ENCODE peak calls at places on chromosomes 6 and 20, in four cellular contexts. O is pancreas, L is CD14-positive monocyte, Y is nephron progenitor cell. D is an unnamed sample.

GRCh38 chr6:44072959-44073611 is 54.2 kb downstream of the MRPL14 start:
- DNase-seq in O (peak), Y (peak), L (peak), D (peak)

GRCh38 chr6:16637635-16638034 is 123.6 kb downstream of the ATXN1 start:
- DNase-seq in O (no peak), Y (no peak), L (no peak), D (no peak)

GRCh38 chr6:110514818-110515217 is 38.4 kb upstream of the SLC22A16 start:
- DNase-seq in Y (no peak), L (no peak), O (no peak), D (no peak)

GRCh38 chr6:116003668-116004067 is 57.0 kb downstream of the FRK start:
- DNase-seq in O (no peak), Y (no peak), L (no peak), D (no peak)

GRCh38 chr6:140230282-140230681 is 855.8 kb upstream of the CITED2 start:
- DNase-seq in L (no peak), Y (no peak), O (no peak), D (no peak)

GRCh38 chr6:41608443-41609151 is 29.7 kb upstream of the MDFI start:
- DNase-seq in Y (no peak), O (no peak), L (no peak), D (no peak)

GRCh38 chr20:10556519-10557083 is 117.2 kb downstream of the JAG1 start:
- DNase-seq in L (no peak), O (no peak), Y (no peak), D (no peak)

GRCh38 chr20:10219452-10219791 is 792 bp downstream of the SNAP25 start:
- DNase-seq in O (peak), Y (peak), L (peak), D (peak)

GRCh38 chr20:4161447-4162251 is 146.3 kb upstream of the RNF24 start:
- DNase-seq in O (peak), Y (no peak), L (peak), D (no peak)

GRCh38 chr6:125839471-125839870 is 48.7 kb downstream of the NCOA7 start:
- DNase-seq in Y (no peak), L (no peak), O (no peak), D (no peak)

GRCh38 chr6:42088101-42088591 is 37.8 kb downstream of the TAF8 start:
- DNase-seq in Y (no peak), O (no peak), L (no peak), D (no peak)

GRCh38 chr6:36443498-36443844 is 671 bp downstream of the KCTD20 start:
- DNase-seq in L (no peak), Y (no peak), O (no peak), D (no peak)

GRCh38 chr6:137214931-137215330 is 4.3 kb downstream of the IFNGR1 start:
- DNase-seq in Y (no peak), O (no peak), L (no peak), D (no peak)

GRCh38 chr6:25971187-25971811 is 8.7 kb downstream of the TRIM38 start:
- DNase-seq in L (no peak), Y (no peak), O (no peak), D (no peak)

GRCh38 chr6:41651962-41652657 is 13.8 kb downstream of the MDFI start:
- DNase-seq in O (no peak), Y (no peak), L (no peak), D (no peak)

GRCh38 chr20:11261533-11262000 is 587.8 kb upstream of the JAG1 start:
- DNase-seq in Y (no peak), O (no peak), L (no peak), D (no peak)

GRCh38 chr20:17662333-17663039 is 19.6 kb downstream of the RRBP1 start:
- DNase-seq in Y (no peak), L (no peak), O (no peak), D (no peak)

GRCh38 chr6:169800116-169800667 is 48.8 kb downstream of the ERMARD start:
- DNase-seq in Y (no peak), L (no peak), O (no peak), D (peak)

GRCh38 chr20:61727761-61728160 is 337.9 kb downstream of the TAF4 start:
- DNase-seq in Y (no peak), O (no peak), L (peak), D (no peak)

GRCh38 chr20:33444797-33445560 is 1.4 kb upstream of the SNTA1 start:
- DNase-seq in Y (no peak), L (no peak), O (no peak), D (no peak)

GRCh38 chr20:61778485-61778863 is 287.2 kb downstream of the TAF4 start:
- DNase-seq in Y (no peak), O (no peak), L (no peak), D (peak)

GRCh38 chr20:63064745-63065711 is 58.3 kb upstream of the BHLHE23 start:
- DNase-seq in L (peak), O (no peak), Y (no peak), D (no peak)

GRCh38 chr6:151009576-151009975 is 144.1 kb downstream of the MTHFD1L start:
- DNase-seq in L (no peak), Y (no peak), O (no peak), D (no peak)

GRCh38 chr20:43731927-43732326 is 5.1 kb upstream of the GTSF1L start:
- DNase-seq in Y (no peak), L (no peak), O (no peak), D (no peak)

GRCh38 chr6:40541556-40542174 is 45.5 kb downstream of the LRFN2 start:
- DNase-seq in L (no peak), O (no peak), Y (no peak), D (no peak)

GRCh38 chr6:104771258-104771832 is 88.4 kb downstream of the HACE1 start:
- DNase-seq in Y (no peak), L (no peak), O (no peak), D (no peak)

GRCh38 chr20:46388945-46389344 is 17.5 kb downstream of the ELMO2 start:
- DNase-seq in O (no peak), L (no peak), Y (no peak), D (no peak)

GRCh38 chr6:92577077-92577719 is 842.2 kb downstream of the EPHA7 start:
- DNase-seq in L (no peak), Y (no peak), O (no peak), D (no peak)

GRCh38 chr6:48641544-48641943 is 530.5 kb upstream of the PTCHD4 start:
- DNase-seq in L (no peak), O (no peak), Y (no peak), D (no peak)

GRCh38 chr20:32762754-32763201 is 593 bp downstream of the DNMT3B start:
- DNase-seq in O (no peak), Y (peak), L (no peak), D (no peak)

GRCh38 chr20:38270869-38271608 is 10.5 kb upstream of the KIAA1755 start:
- DNase-seq in L (no peak), O (no peak), Y (no peak), D (no peak)
- TF ChIP-seq CTCF in L (no peak), O (no peak), Y (no peak), D (no peak)

GRCh38 chr6:157641837-157642236 is 181.2 kb upstream of the SNX9 start:
- DNase-seq in O (no peak), Y (no peak), L (no peak), D (no peak)

GRCh38 chr6:157646012-157646411 is 177.0 kb upstream of the SNX9 start:
- DNase-seq in Y (no peak), O (no peak), L (no peak), D (no peak)

GRCh38 chr6:157642736-157643135 is 180.3 kb upstream of the SNX9 start:
- DNase-seq in O (no peak), Y (no peak), L (no peak), D (no peak)

GRCh38 chr6:157645201-157645795 is 177.7 kb upstream of the SNX9 start:
- DNase-seq in Y (no peak), L (no peak), O (no peak), D (no peak)

DNA sequence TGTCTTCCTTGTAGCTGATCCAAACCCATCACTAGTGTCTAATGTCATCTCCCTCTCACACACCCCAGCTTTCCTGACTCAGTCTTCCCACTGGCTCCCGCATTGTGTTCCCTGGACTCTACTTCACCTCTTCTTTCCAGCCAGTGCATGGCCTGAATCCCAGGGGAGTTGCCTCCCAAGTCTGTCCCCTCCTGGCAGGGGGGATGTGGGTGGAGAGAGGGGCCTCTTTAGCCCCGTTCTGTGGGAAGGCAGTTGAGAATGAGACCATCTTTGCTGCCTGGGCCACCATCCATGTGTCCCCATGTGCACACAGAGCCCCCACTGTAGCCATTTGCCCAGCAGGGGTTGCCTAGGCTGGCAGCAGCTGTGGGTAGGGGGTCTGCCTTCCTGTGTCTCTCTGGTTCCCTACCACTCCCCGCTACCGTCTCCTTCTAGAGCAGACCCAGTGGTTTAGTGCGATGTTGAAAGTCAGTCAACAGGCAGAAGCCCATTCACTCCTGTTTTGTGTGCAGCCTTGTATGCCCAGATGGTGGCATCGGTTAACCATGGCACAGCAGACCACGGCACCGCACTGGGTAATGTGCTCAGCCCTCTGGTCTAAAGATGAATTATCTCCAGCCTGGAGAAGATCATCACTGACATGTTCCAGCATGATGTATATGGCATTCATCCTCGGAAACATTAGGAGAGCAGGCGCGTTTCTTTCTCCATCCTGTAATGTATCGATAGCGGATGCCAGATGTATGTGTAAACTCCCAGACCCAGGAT is 178.8 kb upstream of the SNX9 start:
- DNase-seq in L (no peak), Y (no peak), O (no peak), D (no peak)
- TF ChIP-seq CTCF in L (no peak), Y (no peak), O (no peak), D (no peak)

DNA sequence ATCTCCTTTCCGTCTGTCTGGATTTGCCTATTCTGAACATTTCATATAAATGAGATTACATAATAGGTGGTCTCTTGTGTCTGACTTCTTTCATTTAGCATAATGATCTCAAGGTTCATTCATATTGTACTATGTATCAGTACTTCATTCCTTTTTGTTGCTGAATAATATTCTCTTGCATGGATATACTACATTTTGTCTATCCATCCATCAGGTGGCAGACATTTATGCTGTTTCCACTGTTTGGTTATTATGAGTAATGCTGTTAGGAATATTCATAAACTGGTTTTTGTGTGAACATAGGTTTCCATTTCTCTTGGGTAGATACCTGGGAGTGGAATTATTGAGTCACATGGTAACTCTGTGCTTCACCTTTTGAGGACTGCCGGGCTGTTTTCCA is 148.2 kb upstream of the PMEPA1 start:
- DNase-seq in L (no peak), O (no peak), Y (no peak), D (no peak)
- TF ChIP-seq CTCF in L (no peak), O (no peak), Y (no peak), D (no peak)

GRCh38 chr6:89562114-89562815 is 76.3 kb downstream of the LYRM2 start:
- DNase-seq in L (no peak), O (no peak), Y (no peak), D (no peak)
- TF ChIP-seq CTCF in L (no peak), O (no peak), Y (no peak), D (no peak)

GRCh38 chr6:144285548-144285797 is 338 bp downstream of the UTRN start:
- DNase-seq in L (no peak), O (no peak), Y (no peak), D (no peak)

GRCh38 chr6:144285798-144286502 is 815 bp downstream of the UTRN start:
- DNase-seq in O (peak), L (peak), Y (peak), D (peak)

GRCh38 chr6:144283781-144284473 is 1.2 kb upstream of the UTRN start:
- DNase-seq in Y (no peak), O (no peak), L (no peak), D (no peak)

GRCh38 chr6:144284474-144284752 is 722 bp upstream of the UTRN start:
- DNase-seq in L (no peak), O (no peak), Y (no peak), D (no peak)

DNA sequence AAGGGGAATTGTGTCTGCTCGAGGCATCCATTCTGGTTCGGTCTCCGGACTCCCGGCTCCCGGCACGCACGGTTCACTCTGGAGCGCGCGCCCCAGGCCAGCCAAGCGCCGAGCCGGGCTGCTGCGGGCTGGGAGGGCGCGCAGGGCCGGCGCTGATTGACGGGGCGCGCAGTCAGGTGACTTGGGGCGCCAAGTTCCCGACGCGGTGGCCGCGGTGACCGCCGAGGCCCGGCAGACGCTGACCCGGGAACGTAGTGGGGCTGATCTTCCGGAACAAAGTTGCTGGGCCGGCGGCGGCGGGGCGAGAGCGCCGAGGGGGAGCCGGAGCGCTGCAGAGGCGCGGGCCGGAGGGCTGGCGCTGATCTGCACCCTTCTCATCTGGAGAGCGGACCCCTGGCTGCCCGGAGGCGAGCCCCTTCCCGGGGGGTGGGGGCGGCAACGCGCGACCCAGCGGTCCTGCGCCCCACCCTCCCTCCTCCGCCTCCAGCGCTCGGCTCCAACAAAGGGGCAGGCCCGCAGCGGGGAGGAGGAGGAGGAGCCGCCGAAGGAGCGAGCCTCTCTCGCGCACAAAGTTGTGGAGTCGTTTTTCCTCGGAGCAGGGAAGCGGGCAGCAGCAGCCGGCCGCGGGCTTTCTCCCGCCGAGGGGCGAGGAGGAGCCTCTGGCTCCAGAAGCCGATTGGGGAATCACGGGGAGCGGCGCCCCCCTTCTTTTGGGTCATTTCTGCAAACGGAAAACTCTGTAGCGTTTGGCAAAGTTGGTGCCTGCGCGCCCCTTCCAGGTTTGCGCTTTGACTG is at the start of gene UTRN:
- DNase-seq in Y (peak), O (peak), L (peak), D (peak)
- TF ChIP-seq CTCF in Y (no peak), O (no peak), L (no peak), D (no peak)

GRCh38 chr20:37193821-37194220 is 14.5 kb upstream of the MROH8 start:
- DNase-seq in Y (no peak), L (no peak), O (no peak), D (no peak)

GRCh38 chr20:37193226-37193625 is 13.9 kb upstream of the MROH8 start:
- DNase-seq in Y (no peak), O (no peak), L (no peak), D (no peak)

GRCh38 chr20:37194616-37195015 is 15.3 kb upstream of the MROH8 start:
- DNase-seq in O (no peak), Y (no peak), L (no peak), D (no peak)

GRCh38 chr20:37190354-37190753 is 11.0 kb upstream of the MROH8 start:
- DNase-seq in L (no peak), O (no peak), Y (no peak), D (no peak)

DNA sequence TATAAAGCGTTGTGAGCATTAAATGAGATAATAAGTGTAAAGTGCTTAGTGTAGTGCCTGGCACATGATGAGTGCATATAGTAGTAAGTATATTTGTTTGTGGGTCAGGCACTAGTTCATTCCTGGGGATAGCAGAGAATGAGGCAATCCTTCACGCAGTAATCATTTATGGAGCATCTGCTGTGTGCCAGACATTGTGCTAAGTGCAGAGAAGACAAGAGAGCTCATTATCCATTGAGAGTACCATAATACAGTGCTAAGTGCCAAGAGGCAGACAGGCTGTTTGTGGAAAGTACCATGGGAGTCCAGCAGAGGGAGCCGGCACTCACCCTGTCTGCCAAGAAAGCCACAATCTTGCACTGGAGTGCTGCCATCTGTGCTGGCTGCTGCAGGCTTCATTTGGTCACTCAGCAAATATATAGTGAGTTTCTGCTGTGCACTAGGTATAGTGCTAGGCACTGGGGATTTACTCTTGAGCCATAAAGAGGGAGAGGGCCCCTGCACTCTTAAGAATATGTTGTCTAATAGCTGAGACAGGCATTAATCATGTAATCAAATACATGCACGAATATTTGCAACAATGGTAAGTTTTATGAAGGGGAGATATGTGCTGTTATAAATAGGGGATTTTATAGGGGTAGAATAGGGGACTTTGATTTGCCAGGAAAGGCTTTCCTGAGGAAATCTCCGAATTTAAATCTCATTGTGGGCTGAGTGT is 12.9 kb upstream of the MROH8 start:
- DNase-seq in Y (peak), O (peak), L (peak), D (peak)
- TF ChIP-seq CTCF in Y (peak), O (peak), L (peak), D (peak)

DNA sequence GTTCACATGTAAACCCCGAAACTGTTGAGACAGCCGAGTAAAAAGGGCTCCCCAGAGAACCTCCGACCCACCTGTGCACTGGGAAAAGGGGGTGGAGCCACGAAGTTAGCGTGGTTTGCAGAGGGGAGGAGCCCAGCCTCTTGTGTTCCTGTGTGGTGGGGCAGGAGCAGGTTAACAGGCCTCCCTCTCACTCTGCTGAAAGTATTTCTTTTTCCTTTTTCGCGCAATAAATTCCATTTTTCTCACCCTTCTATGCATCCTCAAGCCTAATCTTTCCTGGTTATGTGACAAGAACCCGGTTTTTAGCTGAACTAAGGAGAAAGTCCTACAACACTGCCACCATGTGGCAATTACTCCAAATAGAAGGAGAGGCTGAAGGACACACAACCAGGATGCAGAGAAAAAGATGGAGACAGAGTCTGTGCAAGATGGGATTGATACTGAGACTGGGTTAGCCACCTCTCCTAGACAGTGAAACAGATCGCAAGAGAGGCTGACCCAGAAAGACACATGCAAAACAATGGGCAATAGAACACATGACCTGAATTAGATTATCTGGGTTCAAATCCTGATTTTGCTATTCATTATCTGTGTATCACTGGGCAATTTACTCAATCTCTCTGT is 168.7 kb upstream of the PRSS16 start:
- DNase-seq in Y (peak), L (no peak), O (peak), D (peak)
- TF ChIP-seq CTCF in Y (peak), L (peak), O (peak), D (peak)

GRCh38 chr6:84766118-84766683 is 1.8 kb upstream of the TBX18 start:
- DNase-seq in Y (peak), L (no peak), O (no peak), D (no peak)
- TF ChIP-seq CTCF in Y (no peak), L (no peak), O (no peak), D (no peak)

GRCh38 chr6:86558318-86558717 is 379.0 kb upstream of the HTR1E start:
- DNase-seq in Y (no peak), O (no peak), L (no peak), D (no peak)
- TF ChIP-seq CTCF in Y (no peak), O (no peak), L (no peak), D (no peak)

DNA sequence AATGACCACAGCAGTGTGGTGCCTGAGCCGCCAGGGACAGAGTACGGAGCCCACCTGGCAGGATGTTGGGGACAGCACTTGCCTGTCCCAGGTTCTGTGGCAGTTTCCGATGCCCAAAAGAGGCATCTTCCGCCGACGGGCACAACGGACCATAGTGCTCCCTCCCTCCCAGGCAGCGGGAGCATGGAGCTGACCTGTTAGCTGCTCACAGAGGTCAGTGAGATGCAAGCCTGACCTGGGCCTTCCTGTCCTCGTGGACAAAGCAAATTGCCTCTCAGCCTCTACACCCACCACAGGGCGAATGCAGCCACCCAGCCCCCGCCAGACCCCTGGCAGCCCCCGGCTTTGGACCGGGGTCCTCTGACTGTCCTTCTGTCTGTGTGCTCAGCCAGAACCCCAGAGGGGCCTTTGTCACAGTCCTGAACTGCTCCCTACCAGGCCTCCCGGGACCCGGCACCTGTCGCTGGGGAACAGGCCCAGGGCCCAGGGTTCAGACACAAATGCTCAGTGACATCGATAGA is 16.2 kb upstream of the FRMD1 start:
- DNase-seq in Y (no peak), O (no peak), L (peak), D (no peak)
- TF ChIP-seq CTCF in Y (no peak), O (no peak), L (no peak), D (no peak)

D was measured in mesothelial cell of epicardium.